ENCODE peak calls at places on chromosome 20, in eight cellular contexts. One of them, this sample, is unnamed.

GRCh38 chr20:1265916-1266166 is 253 bp upstream of the SNPH start:
- DNase-seq in SK-N-SH: no peak
- DNase-seq in hepatocyte: no peak
- DNase-seq in PC-3: no peak
- DNase-seq in neural progenitor cell: no peak
- DNase-seq in OCI-LY7: no peak
- DNase-seq in MM.1S: no peak
- DNase-seq in HCT116: no peak
- DNase-seq in this sample: no peak

GRCh38 chr20:2330090-2330695 is 34.4 kb downstream of the TGM3 start:
- DNase-seq in OCI-LY7: no peak
- DNase-seq in HCT116: no peak
- DNase-seq in PC-3: no peak
- DNase-seq in MM.1S: no peak
- DNase-seq in SK-N-SH: no peak
- DNase-seq in neural progenitor cell: no peak
- DNase-seq in hepatocyte: peak
- DNase-seq in this sample: no peak

GRCh38 chr20:35166242-35166830 is 5.5 kb upstream of the PROCR start:
- DNase-seq in PC-3: no peak
- DNase-seq in MM.1S: no peak
- DNase-seq in SK-N-SH: peak
- DNase-seq in HCT116: no peak
- DNase-seq in OCI-LY7: no peak
- DNase-seq in hepatocyte: no peak
- DNase-seq in neural progenitor cell: no peak
- DNase-seq in this sample: peak

GRCh38 chr20:258963-259362 is 1.4 kb downstream of the DEFB132 start:
- DNase-seq in neural progenitor cell: no peak
- DNase-seq in SK-N-SH: no peak
- DNase-seq in OCI-LY7: peak
- DNase-seq in MM.1S: peak
- DNase-seq in hepatocyte: no peak
- DNase-seq in PC-3: peak
- DNase-seq in HCT116: peak
- DNase-seq in this sample: peak

GRCh38 chr20:47343007-47343472 is 13.5 kb downstream of the ZMYND8 start:
- DNase-seq in neural progenitor cell: no peak
- DNase-seq in OCI-LY7: no peak
- DNase-seq in hepatocyte: no peak
- DNase-seq in MM.1S: no peak
- DNase-seq in PC-3: no peak
- DNase-seq in SK-N-SH: no peak
- DNase-seq in HCT116: no peak
- DNase-seq in this sample: no peak

GRCh38 chr20:62938105-62938888 is at the start of gene GID8:
- DNase-seq in MM.1S: peak
- DNase-seq in HCT116: no peak
- DNase-seq in neural progenitor cell: peak
- DNase-seq in SK-N-SH: no peak
- DNase-seq in hepatocyte: peak
- DNase-seq in PC-3: peak
- DNase-seq in OCI-LY7: peak
- DNase-seq in this sample: peak

GRCh38 chr20:23147964-23148720 is 62.0 kb upstream of the CD93 start:
- DNase-seq in neural progenitor cell: no peak
- DNase-seq in MM.1S: no peak
- DNase-seq in HCT116: peak
- DNase-seq in PC-3: peak
- DNase-seq in hepatocyte: peak
- DNase-seq in SK-N-SH: no peak
- DNase-seq in OCI-LY7: no peak
- DNase-seq in this sample: no peak

GRCh38 chr20:1415667-1416468 is 23.0 kb upstream of the FKBP1A start:
- DNase-seq in MM.1S: no peak
- DNase-seq in PC-3: peak
- DNase-seq in HCT116: peak
- DNase-seq in hepatocyte: peak
- DNase-seq in SK-N-SH: no peak
- DNase-seq in OCI-LY7: no peak
- DNase-seq in neural progenitor cell: no peak
- DNase-seq in this sample: no peak

GRCh38 chr20:3697588-3698235 is 14.7 kb downstream of the SIGLEC1 start:
- DNase-seq in HCT116: no peak
- DNase-seq in PC-3: no peak
- DNase-seq in hepatocyte: no peak
- DNase-seq in MM.1S: no peak
- DNase-seq in OCI-LY7: no peak
- DNase-seq in SK-N-SH: no peak
- DNase-seq in neural progenitor cell: no peak
- DNase-seq in this sample: no peak

GRCh38 chr20:10922521-10922920 is 248.7 kb upstream of the JAG1 start:
- DNase-seq in MM.1S: no peak
- DNase-seq in HCT116: no peak
- DNase-seq in OCI-LY7: no peak
- DNase-seq in hepatocyte: no peak
- DNase-seq in neural progenitor cell: no peak
- DNase-seq in SK-N-SH: no peak
- DNase-seq in PC-3: no peak
- DNase-seq in this sample: no peak

GRCh38 chr20:6028795-6029194 is 25.1 kb downstream of the LRRN4 start:
- DNase-seq in SK-N-SH: no peak
- DNase-seq in hepatocyte: no peak
- DNase-seq in MM.1S: no peak
- DNase-seq in HCT116: no peak
- DNase-seq in neural progenitor cell: no peak
- DNase-seq in OCI-LY7: no peak
- DNase-seq in PC-3: no peak
- DNase-seq in this sample: no peak

GRCh38 chr20:63941282-63942060 is 14.7 kb downstream of the UCKL1 start:
- DNase-seq in PC-3: peak
- DNase-seq in neural progenitor cell: peak
- DNase-seq in OCI-LY7: peak
- DNase-seq in MM.1S: no peak
- DNase-seq in SK-N-SH: no peak
- DNase-seq in HCT116: no peak
- DNase-seq in hepatocyte: no peak
- DNase-seq in this sample: peak

GRCh38 chr20:20594171-20594530 is 118.3 kb downstream of the RALGAPA2 start:
- DNase-seq in MM.1S: peak
- DNase-seq in hepatocyte: peak
- DNase-seq in SK-N-SH: peak
- DNase-seq in OCI-LY7: peak
- DNase-seq in neural progenitor cell: peak
- DNase-seq in HCT116: no peak
- DNase-seq in PC-3: peak
- DNase-seq in this sample: peak

GRCh38 chr20:48635791-48636267 is 192.0 kb downstream of the PREX1 start:
- DNase-seq in HCT116: peak
- DNase-seq in OCI-LY7: peak
- DNase-seq in MM.1S: peak
- DNase-seq in neural progenitor cell: peak
- DNase-seq in SK-N-SH: peak
- DNase-seq in PC-3: peak
- DNase-seq in hepatocyte: peak
- DNase-seq in this sample: peak

GRCh38 chr20:10306440-10307358 is 88.1 kb downstream of the SNAP25 start:
- DNase-seq in hepatocyte: no peak
- DNase-seq in neural progenitor cell: no peak
- DNase-seq in OCI-LY7: no peak
- DNase-seq in HCT116: no peak
- DNase-seq in SK-N-SH: no peak
- DNase-seq in PC-3: peak
- DNase-seq in MM.1S: no peak
- DNase-seq in this sample: no peak

GRCh38 chr20:61252601-61253263 is 671 bp downstream of the CDH4 start:
- DNase-seq in hepatocyte: peak
- DNase-seq in OCI-LY7: no peak
- DNase-seq in HCT116: no peak
- DNase-seq in MM.1S: no peak
- DNase-seq in SK-N-SH: peak
- DNase-seq in neural progenitor cell: peak
- DNase-seq in PC-3: no peak
- DNase-seq in this sample: peak

GRCh38 chr20:46114449-46114848 is 3.7 kb upstream of the CD40 start:
- DNase-seq in SK-N-SH: no peak
- DNase-seq in neural progenitor cell: no peak
- DNase-seq in OCI-LY7: no peak
- DNase-seq in MM.1S: no peak
- DNase-seq in PC-3: no peak
- DNase-seq in HCT116: no peak
- DNase-seq in hepatocyte: no peak
- DNase-seq in this sample: no peak

GRCh38 chr20:59472059-59472458 is 132.3 kb upstream of the PHACTR3 start:
- DNase-seq in hepatocyte: no peak
- DNase-seq in neural progenitor cell: no peak
- DNase-seq in OCI-LY7: no peak
- DNase-seq in HCT116: no peak
- DNase-seq in PC-3: no peak
- DNase-seq in SK-N-SH: no peak
- DNase-seq in MM.1S: no peak
- DNase-seq in this sample: peak

GRCh38 chr20:47993035-47993755 is 207.9 kb upstream of the SULF2 start:
- DNase-seq in MM.1S: no peak
- DNase-seq in neural progenitor cell: no peak
- DNase-seq in OCI-LY7: no peak
- DNase-seq in SK-N-SH: no peak
- DNase-seq in hepatocyte: peak
- DNase-seq in PC-3: no peak
- DNase-seq in HCT116: no peak
- DNase-seq in this sample: no peak

GRCh38 chr20:58661298-58662141 is 10.4 kb downstream of the STX16 start:
- DNase-seq in hepatocyte: no peak
- DNase-seq in neural progenitor cell: no peak
- DNase-seq in OCI-LY7: peak
- DNase-seq in PC-3: no peak
- DNase-seq in MM.1S: no peak
- DNase-seq in HCT116: no peak
- DNase-seq in SK-N-SH: no peak
- DNase-seq in this sample: no peak

GRCh38 chr20:43840382-43841070 is 74.1 kb upstream of the TOX2 start:
- DNase-seq in MM.1S: peak
- DNase-seq in HCT116: peak
- DNase-seq in SK-N-SH: peak
- DNase-seq in neural progenitor cell: peak
- DNase-seq in OCI-LY7: peak
- DNase-seq in PC-3: peak
- DNase-seq in hepatocyte: no peak
- DNase-seq in this sample: peak

GRCh38 chr20:3237958-3238615 is 903 bp downstream of the SLC4A11 start:
- DNase-seq in HCT116: no peak
- DNase-seq in SK-N-SH: peak
- DNase-seq in PC-3: no peak
- DNase-seq in MM.1S: no peak
- DNase-seq in OCI-LY7: peak
- DNase-seq in hepatocyte: no peak
- DNase-seq in neural progenitor cell: peak
- DNase-seq in this sample: peak

GRCh38 chr20:62246872-62247652 is 8.7 kb downstream of the OSBPL2 start:
- DNase-seq in OCI-LY7: no peak
- DNase-seq in neural progenitor cell: no peak
- DNase-seq in SK-N-SH: no peak
- DNase-seq in MM.1S: no peak
- DNase-seq in HCT116: no peak
- DNase-seq in PC-3: no peak
- DNase-seq in hepatocyte: no peak
- DNase-seq in this sample: no peak

GRCh38 chr20:8019178-8019997 is at the start of gene TMX4:
- DNase-seq in SK-N-SH: peak
- DNase-seq in HCT116: peak
- DNase-seq in OCI-LY7: peak
- DNase-seq in PC-3: peak
- DNase-seq in MM.1S: peak
- DNase-seq in hepatocyte: peak
- DNase-seq in neural progenitor cell: peak
- DNase-seq in this sample: peak
- TF ChIP-seq CTCF in SK-N-SH: peak
- TF ChIP-seq CTCF in HCT116: no peak
- TF ChIP-seq CTCF in OCI-LY7: no peak
- TF ChIP-seq CTCF in PC-3: peak
- TF ChIP-seq CTCF in MM.1S: peak
- TF ChIP-seq CTCF in hepatocyte: peak
- TF ChIP-seq CTCF in neural progenitor cell: peak
- TF ChIP-seq CTCF in this sample: no peak

GRCh38 chr20:38426006-38426405 is 9.1 kb downstream of the SNHG17 start:
- DNase-seq in PC-3: peak
- DNase-seq in HCT116: no peak
- DNase-seq in hepatocyte: peak
- DNase-seq in SK-N-SH: no peak
- DNase-seq in neural progenitor cell: no peak
- DNase-seq in OCI-LY7: no peak
- DNase-seq in MM.1S: no peak
- DNase-seq in this sample: no peak
- TF ChIP-seq EZH2phosphoT487 in PC-3: no peak
- TF ChIP-seq EZH2phosphoT487 in HCT116: no peak
- TF ChIP-seq EZH2phosphoT487 in hepatocyte: no peak
- TF ChIP-seq EZH2phosphoT487 in SK-N-SH: no peak
- TF ChIP-seq EZH2phosphoT487 in neural progenitor cell: no peak
- TF ChIP-seq EZH2phosphoT487 in OCI-LY7: no peak
- TF ChIP-seq EZH2phosphoT487 in MM.1S: no peak
- TF ChIP-seq EZH2phosphoT487 in this sample: no peak

DNA sequence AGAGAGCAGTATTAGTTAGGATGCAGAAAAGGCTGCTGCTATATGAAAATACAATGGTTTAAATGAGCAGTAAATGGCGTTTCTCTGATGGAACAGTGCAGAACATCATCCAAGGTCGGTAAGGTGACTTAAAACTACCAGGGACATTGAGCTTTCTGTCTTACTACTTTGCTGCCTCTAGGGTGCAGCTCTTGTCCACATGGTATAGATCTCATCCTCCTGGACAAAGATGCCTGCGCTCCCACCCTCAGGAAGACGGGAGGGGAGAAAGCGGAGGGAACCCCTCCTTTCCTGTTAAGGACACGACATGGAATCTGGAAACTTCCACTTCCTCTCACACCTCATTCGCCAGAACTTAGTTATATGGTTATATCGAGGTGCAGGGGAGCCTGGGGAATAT is 224.4 kb upstream of the TSHZ2 start:
- DNase-seq in SK-N-SH: peak
- DNase-seq in OCI-LY7: peak
- DNase-seq in HCT116: no peak
- DNase-seq in PC-3: peak
- DNase-seq in neural progenitor cell: peak
- DNase-seq in MM.1S: peak
- DNase-seq in hepatocyte: peak
- DNase-seq in this sample: peak
- TF ChIP-seq CTCF in SK-N-SH: no peak
- TF ChIP-seq CTCF in OCI-LY7: peak
- TF ChIP-seq CTCF in HCT116: no peak
- TF ChIP-seq CTCF in PC-3: peak
- TF ChIP-seq CTCF in neural progenitor cell: peak
- TF ChIP-seq CTCF in MM.1S: peak
- TF ChIP-seq CTCF in hepatocyte: peak
- TF ChIP-seq CTCF in this sample: peak

DNA sequence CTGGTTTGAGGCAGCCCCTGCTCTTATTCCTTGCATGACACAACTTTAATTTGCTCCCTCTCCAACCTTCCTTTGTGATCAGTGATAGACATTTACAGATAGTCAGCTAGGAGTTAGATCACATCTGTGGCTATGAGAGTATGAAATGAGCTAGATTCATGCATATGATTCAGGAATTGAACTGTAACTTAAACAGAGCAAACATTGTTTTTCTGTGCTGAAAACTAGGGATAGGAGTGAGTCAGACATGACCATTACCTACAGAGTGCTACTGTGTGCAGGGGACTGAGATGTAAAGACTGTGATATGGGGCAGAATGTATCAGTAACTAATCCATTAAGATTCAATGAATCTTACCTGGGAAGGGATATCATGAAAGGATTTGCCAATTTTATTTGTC is 279.4 kb upstream of the SPTLC3 start:
- DNase-seq in neural progenitor cell: no peak
- DNase-seq in PC-3: peak
- DNase-seq in MM.1S: no peak
- DNase-seq in SK-N-SH: no peak
- DNase-seq in hepatocyte: no peak
- DNase-seq in OCI-LY7: no peak
- DNase-seq in HCT116: no peak
- DNase-seq in this sample: no peak
- TF ChIP-seq EZH2phosphoT487 in neural progenitor cell: no peak
- TF ChIP-seq EZH2phosphoT487 in PC-3: no peak
- TF ChIP-seq EZH2phosphoT487 in MM.1S: no peak
- TF ChIP-seq EZH2phosphoT487 in SK-N-SH: no peak
- TF ChIP-seq EZH2phosphoT487 in hepatocyte: no peak
- TF ChIP-seq EZH2phosphoT487 in OCI-LY7: no peak
- TF ChIP-seq EZH2phosphoT487 in HCT116: no peak
- TF ChIP-seq EZH2phosphoT487 in this sample: no peak